ENCODE peak calls at places on chromosome 18, in five cellular contexts. One of them, this sample, is unnamed.

GRCh38 chr18:9946831-9947230 is 33.0 kb downstream of the VAPA start:
- ATAC-seq in right cardiac atrium: no peak
- ATAC-seq in A549: no peak
- ATAC-seq in IMR-90: peak; percentile 40
- ATAC-seq in effector memory CD8-positive, alpha-beta T cell: no peak
- ATAC-seq in this sample: no peak

GRCh38 chr18:48902023-48902855 is 48.5 kb downstream of the SMAD7 start:
- ATAC-seq in right cardiac atrium: peak; percentile 95
- ATAC-seq in IMR-90: peak; percentile 95
- ATAC-seq in effector memory CD8-positive, alpha-beta T cell: no peak
- ATAC-seq in A549: peak; percentile 93
- ATAC-seq in this sample: peak; percentile 78

GRCh38 chr18:12361770-12362378 is 15.2 kb downstream of the AFG3L2 start:
- ATAC-seq in A549: no peak
- ATAC-seq in effector memory CD8-positive, alpha-beta T cell: no peak
- ATAC-seq in IMR-90: no peak
- ATAC-seq in right cardiac atrium: peak; percentile 62
- ATAC-seq in this sample: no peak

GRCh38 chr18:57583297-57583835 is 3.1 kb downstream of the FECH start:
- ATAC-seq in effector memory CD8-positive, alpha-beta T cell: no peak
- ATAC-seq in A549: no peak
- ATAC-seq in right cardiac atrium: no peak
- ATAC-seq in IMR-90: no peak
- ATAC-seq in this sample: no peak

GRCh38 chr18:74278058-74278457 is 13.7 kb downstream of the CYB5A start:
- ATAC-seq in effector memory CD8-positive, alpha-beta T cell: no peak
- ATAC-seq in right cardiac atrium: peak; percentile 23
- ATAC-seq in IMR-90: no peak
- ATAC-seq in A549: no peak
- ATAC-seq in this sample: no peak

GRCh38 chr18:53603281-53603680 is 621.2 kb downstream of the MBD2 start:
- ATAC-seq in A549: no peak
- ATAC-seq in effector memory CD8-positive, alpha-beta T cell: no peak
- ATAC-seq in right cardiac atrium: no peak
- ATAC-seq in IMR-90: no peak
- ATAC-seq in this sample: no peak

GRCh38 chr18:49762191-49763077 is 50.9 kb downstream of the ACAA2 start:
- ATAC-seq in A549: peak; percentile 41
- ATAC-seq in IMR-90: no peak
- ATAC-seq in effector memory CD8-positive, alpha-beta T cell: no peak
- ATAC-seq in right cardiac atrium: no peak
- ATAC-seq in this sample: no peak

GRCh38 chr18:56267334-56267733 is 371.1 kb downstream of the TXNL1 start:
- ATAC-seq in A549: no peak
- ATAC-seq in right cardiac atrium: peak; percentile 39
- ATAC-seq in IMR-90: no peak
- ATAC-seq in effector memory CD8-positive, alpha-beta T cell: no peak
- ATAC-seq in this sample: no peak

GRCh38 chr18:44627245-44627644 is 53.4 kb upstream of the SETBP1 start:
- ATAC-seq in IMR-90: no peak
- ATAC-seq in right cardiac atrium: peak; percentile 68
- ATAC-seq in effector memory CD8-positive, alpha-beta T cell: no peak
- ATAC-seq in A549: no peak
- ATAC-seq in this sample: peak; percentile 26

GRCh38 chr18:12366379-12366778 is 10.6 kb downstream of the AFG3L2 start:
- ATAC-seq in right cardiac atrium: peak; percentile 56
- ATAC-seq in effector memory CD8-positive, alpha-beta T cell: no peak
- ATAC-seq in A549: no peak
- ATAC-seq in IMR-90: no peak
- ATAC-seq in this sample: no peak

GRCh38 chr18:76558881-76559667 is 64.0 kb upstream of the ZNF516 start:
- ATAC-seq in effector memory CD8-positive, alpha-beta T cell: no peak
- ATAC-seq in A549: no peak
- ATAC-seq in IMR-90: peak; percentile 21
- ATAC-seq in right cardiac atrium: peak; percentile 25
- ATAC-seq in this sample: peak; percentile 98

GRCh38 chr18:58067611-58068010 is 23.6 kb downstream of the NEDD4L start:
- ATAC-seq in right cardiac atrium: no peak
- ATAC-seq in A549: no peak
- ATAC-seq in effector memory CD8-positive, alpha-beta T cell: no peak
- ATAC-seq in IMR-90: no peak
- ATAC-seq in this sample: no peak

GRCh38 chr18:45852631-45853030 is 27.2 kb downstream of the SIGLEC15 start:
- ATAC-seq in A549: no peak
- ATAC-seq in IMR-90: no peak
- ATAC-seq in effector memory CD8-positive, alpha-beta T cell: no peak
- ATAC-seq in right cardiac atrium: no peak
- ATAC-seq in this sample: no peak

GRCh38 chr18:22865354-22866116 is 67.6 kb upstream of the RBBP8 start:
- ATAC-seq in effector memory CD8-positive, alpha-beta T cell: no peak
- ATAC-seq in right cardiac atrium: no peak
- ATAC-seq in IMR-90: no peak
- ATAC-seq in A549: no peak
- ATAC-seq in this sample: no peak

GRCh38 chr18:79899609-79900435 is 51.6 kb downstream of the SLC66A2 start:
- ATAC-seq in right cardiac atrium: peak; percentile 15
- ATAC-seq in A549: no peak
- ATAC-seq in effector memory CD8-positive, alpha-beta T cell: no peak
- ATAC-seq in IMR-90: no peak
- ATAC-seq in this sample: no peak

GRCh38 chr18:34031810-34032209 is 192.9 kb downstream of the NOL4 start:
- ATAC-seq in A549: no peak
- ATAC-seq in right cardiac atrium: no peak
- ATAC-seq in effector memory CD8-positive, alpha-beta T cell: no peak
- ATAC-seq in IMR-90: no peak
- ATAC-seq in this sample: no peak

GRCh38 chr18:73945130-73945792 is 202.4 kb downstream of the FBXO15 start:
- ATAC-seq in IMR-90: peak; percentile 76
- ATAC-seq in right cardiac atrium: peak; percentile 11
- ATAC-seq in A549: no peak
- ATAC-seq in effector memory CD8-positive, alpha-beta T cell: no peak
- ATAC-seq in this sample: peak; percentile 41